ENCODE peak calls at places on chromosome 2, in five cellular contexts. U is NCI-H345, N is Kasumi-1, R is dorsolateral prefrontal cortex, X is retina. B is an unnamed sample.

GRCh38 chr2:152532241-152532640 is 185.0 kb downstream of the PRPF40A start:
- DNase-seq in U (no peak), N (no peak), X (no peak), R (no peak), B (no peak)

GRCh38 chr2:227509086-227509485 is 37.1 kb downstream of the AGFG1 start:
- DNase-seq in R (no peak), X (no peak), U (no peak), N (peak), B (no peak)

GRCh38 chr2:98379311-98380202 is 33.3 kb downstream of the CNGA3 start:
- DNase-seq in R (no peak), U (no peak), N (no peak), X (no peak), B (no peak)

GRCh38 chr2:184611221-184612085 is 13.1 kb downstream of the ZNF804A start:
- DNase-seq in R (no peak), U (peak), N (peak), X (no peak), B (peak)

GRCh38 chr2:128642316-128642715 is 323.6 kb upstream of the HS6ST1 start:
- DNase-seq in R (no peak), U (no peak), X (no peak), N (no peak), B (no peak)

GRCh38 chr2:42941633-42942176 is 149.3 kb upstream of the HAAO start:
- DNase-seq in U (no peak), R (no peak), N (no peak), X (no peak), B (no peak)

GRCh38 chr2:49210191-49210590 is 55.9 kb upstream of the FSHR start:
- DNase-seq in X (no peak), N (no peak), R (no peak), U (no peak), B (peak)

GRCh38 chr2:143530753-143531152 is 401.5 kb downstream of the ARHGAP15 start:
- DNase-seq in R (no peak), X (no peak), U (peak), N (no peak), B (peak)

GRCh38 chr2:205403244-205403845 is 279.0 kb upstream of the NRP2 start:
- DNase-seq in R (no peak), U (no peak), X (no peak), N (no peak), B (no peak)

GRCh38 chr2:114127372-114127771 is 237.5 kb downstream of the ACTR3 start:
- DNase-seq in R (no peak), U (no peak), X (no peak), N (no peak), B (no peak)

GRCh38 chr2:205220559-205220958 is 461.7 kb upstream of the NRP2 start:
- DNase-seq in N (no peak), X (no peak), R (no peak), U (no peak), B (no peak)

GRCh38 chr2:25251461-25252273 is 83.3 kb upstream of the POMC start:
- DNase-seq in N (peak), U (peak), R (peak), X (peak), B (peak)

GRCh38 chr2:215896921-215897320 is 116.4 kb downstream of the MREG start:
- DNase-seq in R (no peak), U (no peak), N (no peak), X (no peak), B (peak)

GRCh38 chr2:121860033-121860810 is 104.8 kb downstream of the TSN start:
- DNase-seq in R (no peak), N (no peak), U (no peak), X (no peak), B (no peak)

GRCh38 chr2:67240507-67240906 is 156.6 kb upstream of the ETAA1 start:
- DNase-seq in U (no peak), N (no peak), X (no peak), R (no peak), B (no peak)

GRCh38 chr2:41884718-41885117 is 163.1 kb upstream of the PKDCC start:
- DNase-seq in R (no peak), X (no peak), U (no peak), N (no peak), B (no peak)

GRCh38 chr2:26840937-26841610 is 6.9 kb upstream of the DPYSL5 start:
- DNase-seq in U (peak), N (peak), X (no peak), R (no peak), B (peak)

GRCh38 chr2:147709655-147710054 is 135.2 kb upstream of the ACVR2A start:
- DNase-seq in X (no peak), N (no peak), R (no peak), U (peak), B (peak)

B was measured in NCI-H69.